ENCODE peak calls at places on chromosomes 3 and 15, in six cellular contexts. One of them, this sample, is unnamed.

GRCh38 chr3:168095611-168096209 is at the start of gene GOLIM4:
- DNase-seq in HCEC 1CT: peak
- DNase-seq in heart left ventricle: peak
- DNase-seq in NCI-H1436: peak
- DNase-seq in neural progenitor cell: peak
- DNase-seq in NCI-H226: peak
- DNase-seq in this sample: peak

GRCh38 chr15:69576035-69576526 is 123.5 kb downstream of the RPLP1 start:
- DNase-seq in heart left ventricle: peak
- DNase-seq in NCI-H226: peak
- DNase-seq in neural progenitor cell: peak
- DNase-seq in NCI-H1436: peak
- DNase-seq in HCEC 1CT: no peak
- DNase-seq in this sample: peak

GRCh38 chr15:89778861-89779260 is 2.7 kb downstream of the MESP2 start:
- DNase-seq in HCEC 1CT: no peak
- DNase-seq in neural progenitor cell: no peak
- DNase-seq in heart left ventricle: no peak
- DNase-seq in NCI-H1436: no peak
- DNase-seq in NCI-H226: no peak
- DNase-seq in this sample: no peak

GRCh38 chr3:178097576-178097975 is 438.7 kb upstream of the KCNMB2 start:
- DNase-seq in neural progenitor cell: no peak
- DNase-seq in heart left ventricle: no peak
- DNase-seq in HCEC 1CT: peak
- DNase-seq in NCI-H226: peak
- DNase-seq in NCI-H1436: no peak
- DNase-seq in this sample: peak

GRCh38 chr15:82635798-82636197 is 11.4 kb downstream of the CPEB1 start:
- DNase-seq in HCEC 1CT: no peak
- DNase-seq in neural progenitor cell: no peak
- DNase-seq in heart left ventricle: no peak
- DNase-seq in NCI-H1436: no peak
- DNase-seq in NCI-H226: no peak
- DNase-seq in this sample: no peak

GRCh38 chr3:38039899-38040261 is 872 bp downstream of the DLEC1 start:
- DNase-seq in heart left ventricle: no peak
- DNase-seq in NCI-H1436: no peak
- DNase-seq in neural progenitor cell: peak
- DNase-seq in NCI-H226: peak
- DNase-seq in HCEC 1CT: no peak
- DNase-seq in this sample: peak

GRCh38 chr3:176937546-176937945 is 259.7 kb downstream of the TBL1XR1 start:
- DNase-seq in NCI-H226: no peak
- DNase-seq in heart left ventricle: no peak
- DNase-seq in HCEC 1CT: no peak
- DNase-seq in NCI-H1436: no peak
- DNase-seq in neural progenitor cell: no peak
- DNase-seq in this sample: peak

GRCh38 chr15:99552111-99552510 is 13.7 kb upstream of the MEF2A start:
- DNase-seq in NCI-H226: no peak
- DNase-seq in neural progenitor cell: no peak
- DNase-seq in HCEC 1CT: no peak
- DNase-seq in NCI-H1436: no peak
- DNase-seq in heart left ventricle: no peak
- DNase-seq in this sample: no peak

GRCh38 chr3:126845910-126846309 is 137.0 kb upstream of the PLXNA1 start:
- DNase-seq in heart left ventricle: no peak
- DNase-seq in NCI-H226: no peak
- DNase-seq in HCEC 1CT: no peak
- DNase-seq in neural progenitor cell: peak
- DNase-seq in NCI-H1436: no peak
- DNase-seq in this sample: no peak

GRCh38 chr3:58052373-58053273 is 44.4 kb downstream of the FLNB start:
- DNase-seq in HCEC 1CT: peak
- DNase-seq in NCI-H1436: no peak
- DNase-seq in NCI-H226: peak
- DNase-seq in heart left ventricle: peak
- DNase-seq in neural progenitor cell: no peak
- DNase-seq in this sample: peak

GRCh38 chr3:28860307-28860706 is 420.6 kb upstream of the RBMS3 start:
- DNase-seq in heart left ventricle: peak
- DNase-seq in HCEC 1CT: no peak
- DNase-seq in NCI-H226: no peak
- DNase-seq in neural progenitor cell: no peak
- DNase-seq in NCI-H1436: no peak
- DNase-seq in this sample: peak

GRCh38 chr3:52120576-52121458 is 33.4 kb downstream of the POC1A start:
- DNase-seq in neural progenitor cell: no peak
- DNase-seq in NCI-H226: no peak
- DNase-seq in HCEC 1CT: no peak
- DNase-seq in heart left ventricle: no peak
- DNase-seq in NCI-H1436: no peak
- DNase-seq in this sample: peak

GRCh38 chr3:100532411-100532810 is 40.0 kb downstream of the TMEM45A start:
- DNase-seq in NCI-H226: no peak
- DNase-seq in heart left ventricle: no peak
- DNase-seq in HCEC 1CT: no peak
- DNase-seq in neural progenitor cell: no peak
- DNase-seq in NCI-H1436: no peak
- DNase-seq in this sample: no peak

GRCh38 chr15:33200444-33200843 is 5.9 kb upstream of the FMN1 start:
- DNase-seq in NCI-H1436: no peak
- DNase-seq in heart left ventricle: no peak
- DNase-seq in neural progenitor cell: no peak
- DNase-seq in NCI-H226: peak
- DNase-seq in HCEC 1CT: no peak
- DNase-seq in this sample: no peak

GRCh38 chr15:92079047-92079446 is 225.5 kb downstream of the SLCO3A1 start:
- DNase-seq in HCEC 1CT: no peak
- DNase-seq in NCI-H1436: peak
- DNase-seq in NCI-H226: no peak
- DNase-seq in neural progenitor cell: peak
- DNase-seq in heart left ventricle: no peak
- DNase-seq in this sample: no peak

GRCh38 chr15:44029003-44029402 is 166.1 kb downstream of the FRMD5 start:
- DNase-seq in heart left ventricle: no peak
- DNase-seq in NCI-H1436: no peak
- DNase-seq in neural progenitor cell: no peak
- DNase-seq in HCEC 1CT: no peak
- DNase-seq in NCI-H226: no peak
- DNase-seq in this sample: peak

GRCh38 chr15:65578904-65579728 is 31.8 kb downstream of the INTS14 start:
- DNase-seq in heart left ventricle: no peak
- DNase-seq in neural progenitor cell: no peak
- DNase-seq in NCI-H1436: no peak
- DNase-seq in NCI-H226: no peak
- DNase-seq in HCEC 1CT: no peak
- DNase-seq in this sample: no peak

GRCh38 chr3:85726241-85726640 is 767.5 kb downstream of the CADM2 start:
- DNase-seq in NCI-H1436: no peak
- DNase-seq in neural progenitor cell: no peak
- DNase-seq in HCEC 1CT: no peak
- DNase-seq in NCI-H226: no peak
- DNase-seq in heart left ventricle: no peak
- DNase-seq in this sample: no peak

GRCh38 chr15:71792521-71792920 is 17.8 kb upstream of the NR2E3 start:
- DNase-seq in neural progenitor cell: no peak
- DNase-seq in NCI-H1436: no peak
- DNase-seq in heart left ventricle: no peak
- DNase-seq in HCEC 1CT: peak
- DNase-seq in NCI-H226: peak
- DNase-seq in this sample: peak

GRCh38 chr15:34078900-34079299 is 22.8 kb downstream of the EMC7 start:
- DNase-seq in heart left ventricle: no peak
- DNase-seq in HCEC 1CT: no peak
- DNase-seq in NCI-H226: no peak
- DNase-seq in neural progenitor cell: no peak
- DNase-seq in NCI-H1436: no peak
- DNase-seq in this sample: no peak

GRCh38 chr15:34304613-34305012 is 33.0 kb downstream of the SLC12A6 start:
- DNase-seq in NCI-H226: no peak
- DNase-seq in neural progenitor cell: no peak
- DNase-seq in NCI-H1436: no peak
- DNase-seq in HCEC 1CT: peak
- DNase-seq in heart left ventricle: no peak
- DNase-seq in this sample: peak

GRCh38 chr15:65395567-65396185 is 17.9 kb upstream of the IGDCC3 start:
- DNase-seq in neural progenitor cell: peak
- DNase-seq in HCEC 1CT: no peak
- DNase-seq in heart left ventricle: no peak
- DNase-seq in NCI-H1436: no peak
- DNase-seq in NCI-H226: no peak
- DNase-seq in this sample: no peak

GRCh38 chr15:48811325-48811938 is 563 bp upstream of the CEP152 start:
- DNase-seq in heart left ventricle: no peak
- DNase-seq in HCEC 1CT: no peak
- DNase-seq in NCI-H226: no peak
- DNase-seq in NCI-H1436: peak
- DNase-seq in neural progenitor cell: peak
- DNase-seq in this sample: no peak

GRCh38 chr3:126121632-126122031 is 37.7 kb upstream of the SLC41A3 start:
- DNase-seq in neural progenitor cell: no peak
- DNase-seq in NCI-H226: no peak
- DNase-seq in HCEC 1CT: no peak
- DNase-seq in heart left ventricle: no peak
- DNase-seq in NCI-H1436: no peak
- DNase-seq in this sample: no peak

GRCh38 chr3:73291541-73291940 is 230.1 kb downstream of the EBLN2 start:
- DNase-seq in NCI-H1436: no peak
- DNase-seq in HCEC 1CT: no peak
- DNase-seq in heart left ventricle: no peak
- DNase-seq in neural progenitor cell: peak
- DNase-seq in NCI-H226: no peak
- DNase-seq in this sample: no peak

This sample was measured in fibroblast of the aortic adventitia.